ENCODE peak calls at places on chromosomes 11 and 22, in seven cellular contexts. M, L, F, I, E, G and X are unnamed samples.
A peak's percentile ranks its signal among the peaks of the same experiment; 100 is the strongest.

GRCh38 chr11:61509058-61510029 is 795 bp downstream of the LRRC10B start:
- DNase-seq in M (peak; percentile 69), L (peak; percentile 81), F (peak; percentile 89), I (peak; percentile 97), E (peak; percentile 81), G (peak; percentile 92), X (peak; percentile 79)

GRCh38 chr22:38570841-38571364 is 920 bp upstream of the DMC1 start:
- DNase-seq in M (peak; percentile 17), L (peak; percentile 14), F (peak; percentile 60), I (no peak), E (no peak), G (no peak), X (peak; percentile 48)

GRCh38 chr11:15742626-15743243 is 613.6 kb downstream of the SOX6 start:
- DNase-seq in M (peak; percentile 50), L (no peak), F (no peak), I (no peak), E (no peak), G (no peak), X (peak; percentile 47)

GRCh38 chr11:70517996-70518907 is 119.9 kb downstream of the CTTN start:
- DNase-seq in M (peak; percentile 64), L (no peak), F (peak; percentile 42), I (no peak), E (no peak), G (peak; percentile 96), X (peak; percentile 84)

GRCh38 chr22:50376064-50376747 is 33.1 kb downstream of the PPP6R2 start:
- DNase-seq in M (no peak), L (no peak), F (no peak), I (no peak), E (no peak), G (peak; percentile 54), X (no peak)

GRCh38 chr11:15104166-15104565 is 10.6 kb upstream of the INSC start:
- DNase-seq in M (peak; percentile 40), L (no peak), F (no peak), I (no peak), E (no peak), G (no peak), X (no peak)

GRCh38 chr11:107590460-107591097 is 368 bp upstream of the ELMOD1 start:
- DNase-seq in M (no peak), L (no peak), F (peak; percentile 36), I (no peak), E (no peak), G (peak; percentile 37), X (peak; percentile 13)

GRCh38 chr11:33844236-33844635 is 47.6 kb downstream of the LMO2 start:
- DNase-seq in M (no peak), L (no peak), F (no peak), I (no peak), E (no peak), G (peak; percentile 86), X (no peak)

GRCh38 chr11:19259487-19260345 is 19.0 kb upstream of the E2F8 start:
- DNase-seq in M (peak; percentile 54), L (peak; percentile 62), F (peak; percentile 52), I (peak; percentile 50), E (no peak), G (peak; percentile 88), X (peak; percentile 67)

GRCh38 chr22:33656808-33657628 is 263.3 kb downstream of the LARGE1 start:
- DNase-seq in M (no peak), L (no peak), F (no peak), I (peak; percentile 47), E (no peak), G (peak; percentile 54), X (no peak)

GRCh38 chr11:100981196-100981824 is 148.3 kb downstream of the PGR start:
- DNase-seq in M (no peak), L (no peak), F (no peak), I (no peak), E (no peak), G (no peak), X (no peak)

GRCh38 chr22:42300286-42301071 is 30.0 kb upstream of the TCF20 start:
- DNase-seq in M (no peak), L (no peak), F (peak; percentile 63), I (peak; percentile 49), E (no peak), G (no peak), X (no peak)

GRCh38 chr11:64165482-64165841 is 451 bp downstream of the MACROD1 start:
- DNase-seq in M (no peak), L (no peak), F (no peak), I (no peak), E (no peak), G (no peak), X (no peak)

GRCh38 chr11:130160460-130161090 is 993 bp downstream of the ST14 start:
- DNase-seq in M (no peak), L (no peak), F (no peak), I (peak; percentile 28), E (no peak), G (no peak), X (no peak)

DNA sequence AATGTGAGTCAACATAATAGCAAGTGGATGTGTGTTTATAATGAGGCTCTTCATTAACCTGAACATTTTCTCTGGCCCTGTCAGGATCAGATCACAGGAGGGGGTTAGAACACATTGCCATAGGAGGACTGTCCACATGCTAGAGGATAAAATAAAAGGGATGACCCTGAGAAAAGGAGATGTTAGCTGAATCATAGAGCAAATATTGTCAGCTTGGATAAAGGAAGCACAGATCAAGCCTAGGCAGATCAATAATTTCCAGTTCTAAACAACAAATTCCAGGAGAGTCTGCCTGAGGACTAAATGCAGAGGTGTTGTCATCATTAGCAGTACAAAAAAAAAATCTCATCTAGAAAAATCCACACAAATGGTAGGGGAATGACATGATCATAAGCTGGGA is 337.9 kb downstream of the LRRC4C start:
- DNase-seq in M (no peak), L (no peak), F (no peak), I (no peak), E (no peak), G (no peak), X (no peak)
- H3K4ac ChIP-seq in M (no peak overlapping the region), L (no peak overlapping the region), F (no peak overlapping the region), I (no peak overlapping the region), E (no peak overlapping the region), G (no peak overlapping the region), X (no peak overlapping the region)

GRCh38 chr11:118740892-118741291 is 50.1 kb downstream of the DDX6 start:
- DNase-seq in M (no peak), L (no peak), F (no peak), I (no peak), E (no peak), G (peak; percentile 96), X (no peak)

GRCh38 chr11:118734031-118734430 is 54.6 kb upstream of the TREH start:
- DNase-seq in M (no peak), L (no peak), F (no peak), I (no peak), E (no peak), G (peak; percentile 93), X (no peak)

DNA sequence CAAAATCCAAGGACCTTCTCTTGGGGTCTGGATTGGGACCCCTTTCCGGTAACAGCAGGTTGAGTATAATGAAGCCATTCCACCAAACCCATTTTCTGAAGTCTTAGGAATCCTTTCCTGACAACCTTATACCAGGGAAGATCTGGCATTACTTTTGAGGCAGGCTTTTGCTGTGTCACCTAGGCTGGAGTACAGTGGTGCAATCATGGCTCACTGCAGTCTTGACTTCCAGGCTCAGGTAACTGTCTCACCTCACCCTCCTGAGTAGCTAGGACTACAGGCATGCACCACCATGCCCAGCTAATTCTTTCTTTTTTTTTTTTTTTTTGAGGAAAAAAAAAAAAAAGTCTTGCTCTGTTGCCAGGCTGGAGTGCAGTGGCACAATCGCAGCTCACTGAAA is 55.8 kb upstream of the TREH start:
- DNase-seq in M (no peak), L (no peak), F (no peak), I (no peak), E (no peak), G (peak; percentile 46), X (no peak)
- H3K4ac ChIP-seq in M (no peak overlapping the region), L (no peak overlapping the region), F (no peak overlapping the region), I (no peak overlapping the region), E (no peak overlapping the region), G (no peak overlapping the region), X (no peak overlapping the region)

GRCh38 chr11:11450744-11451362 is 97.8 kb upstream of the CSNK2A3 start:
- DNase-seq in M (peak; percentile 87), L (no peak), F (no peak), I (peak; percentile 82), E (no peak), G (peak; percentile 80), X (peak; percentile 42)
- H3K4ac ChIP-seq in M (peak overlapping the region; percentile 98), L (no peak overlapping the region), F (no peak overlapping the region), I (no peak overlapping the region), E (no peak overlapping the region), G (no peak overlapping the region), X (no peak overlapping the region)

DNA sequence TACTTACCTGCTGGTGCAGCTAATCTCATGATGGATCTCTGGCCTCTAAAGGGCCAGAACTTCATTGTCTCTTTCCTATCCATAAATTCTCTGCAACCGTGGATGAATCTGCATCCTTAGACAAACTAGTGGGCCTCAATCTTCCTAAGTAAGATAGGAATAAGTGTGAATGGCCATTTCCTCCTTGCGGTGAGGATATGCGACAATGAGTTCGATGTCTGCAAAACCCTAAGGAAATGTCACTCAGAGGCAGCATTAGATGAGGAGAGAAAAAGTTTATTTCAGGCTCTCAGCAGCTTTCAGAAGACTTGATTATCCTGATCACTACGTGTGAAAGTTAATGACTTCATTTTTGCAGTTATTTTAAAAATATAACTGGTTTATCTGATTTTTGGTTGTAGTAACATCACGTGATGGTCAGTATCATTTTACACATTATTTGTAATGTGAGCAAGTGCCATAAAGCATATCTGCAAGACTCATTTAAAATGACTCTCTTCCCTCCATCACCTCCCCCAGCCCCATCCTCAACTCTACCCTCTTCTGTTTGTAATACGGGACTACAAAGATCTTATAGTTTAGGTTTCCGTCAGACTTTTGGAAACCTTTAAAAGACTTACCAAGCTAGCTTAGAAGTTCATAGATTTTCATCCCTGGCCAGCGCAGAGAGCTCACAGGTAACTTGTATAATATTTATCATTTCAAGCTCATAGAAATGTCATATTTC is 10.2 kb downstream of the GRAP2 start:
- DNase-seq in M (no peak), L (no peak), F (no peak), I (no peak), E (no peak), G (no peak), X (no peak)
- H3K4ac ChIP-seq in M (no peak overlapping the region), L (no peak overlapping the region), F (no peak overlapping the region), I (no peak overlapping the region), E (no peak overlapping the region), G (no peak overlapping the region), X (no peak overlapping the region)